ENCODE peak calls at places on chromosomes 16 and 17, in eight cellular contexts. X is psoas muscle, Y is adrenal gland, C is bronchial epithelial cell, Q is mammary epithelial cell, H is MG63, E is heart left ventricle, S is right lobe of liver. D is an unnamed sample.
A peak's percentile ranks its signal among the peaks of the same experiment; 100 is the strongest.

GRCh38 chr16:83214671-83215070 is 587.9 kb downstream of the CDH13 start:
- DNase-seq in C (no peak), Y (no peak), S (no peak), H (no peak), Q (peak; percentile 21), X (no peak), E (no peak), D (no peak)

GRCh38 chr17:63406689-63407330 is 39.3 kb downstream of the CYB561 start:
- DNase-seq in Q (peak; percentile 77), X (no peak), C (peak; percentile 79), E (peak; percentile 77), S (no peak), H (peak; percentile 61), Y (peak; percentile 74), D (peak; percentile 84)

GRCh38 chr16:89363621-89364393 is 126.6 kb downstream of the ANKRD11 start:
- DNase-seq in H (peak; percentile 74), E (no peak), Q (peak; percentile 73), S (no peak), C (peak; percentile 82), Y (no peak), X (no peak), D (no peak)

GRCh38 chr16:85735225-85735722 is 15.6 kb downstream of the C16orf74 start:
- DNase-seq in X (no peak), H (no peak), Q (no peak), Y (no peak), C (no peak), E (no peak), S (no peak), D (no peak)

GRCh38 chr17:69448431-69449102 is 34.1 kb downstream of the MAP2K6 start:
- DNase-seq in Y (peak; percentile 11), S (peak; percentile 66), C (no peak), H (no peak), X (peak; percentile 41), Q (no peak), E (no peak), D (no peak)

GRCh38 chr16:80540516-80541305 is at the start of gene DYNLRB2:
- DNase-seq in Q (peak; percentile 92), S (peak; percentile 95), Y (peak; percentile 94), E (peak; percentile 95), X (peak; percentile 93), H (peak; percentile 79), C (peak; percentile 86), D (peak; percentile 86)

GRCh38 chr17:63881935-63882601 is at the start of gene GH2:
- DNase-seq in H (peak; percentile 62), Y (peak; percentile 54), C (peak; percentile 57), Q (peak; percentile 21), S (no peak), E (peak; percentile 24), X (peak; percentile 26), D (peak; percentile 63)

GRCh38 chr17:39014044-39014794 is 47.0 kb upstream of the FBXO47 start:
- DNase-seq in C (peak; percentile 44), S (no peak), Y (peak; percentile 48), E (no peak), Q (peak; percentile 18), H (peak; percentile 48), X (no peak), D (no peak)

GRCh38 chr17:77475012-77475976 is 334.5 kb downstream of the SEC14L1 start:
- DNase-seq in E (no peak), H (peak; percentile 57), Q (peak; percentile 85), S (no peak), C (no peak), Y (no peak), X (no peak), D (no peak)

GRCh38 chr17:66632716-66633115 is 202.2 kb upstream of the CACNG5 start:
- DNase-seq in S (no peak), C (peak; percentile 19), H (no peak), Q (no peak), Y (no peak), X (no peak), E (no peak), D (no peak)

GRCh38 chr17:66630828-66631472 is 204.0 kb upstream of the CACNG5 start:
- DNase-seq in H (no peak), Y (no peak), C (no peak), S (no peak), E (no peak), X (no peak), Q (no peak), D (no peak)

GRCh38 chr17:66635646-66636045 is 199.3 kb upstream of the CACNG5 start:
- DNase-seq in S (no peak), H (no peak), E (no peak), Q (no peak), X (no peak), C (no peak), Y (no peak), D (no peak)

GRCh38 chr17:66634193-66634592 is 200.7 kb upstream of the CACNG5 start:
- DNase-seq in H (no peak), S (no peak), E (no peak), Q (no peak), X (no peak), Y (no peak), C (no peak), D (no peak)

DNA sequence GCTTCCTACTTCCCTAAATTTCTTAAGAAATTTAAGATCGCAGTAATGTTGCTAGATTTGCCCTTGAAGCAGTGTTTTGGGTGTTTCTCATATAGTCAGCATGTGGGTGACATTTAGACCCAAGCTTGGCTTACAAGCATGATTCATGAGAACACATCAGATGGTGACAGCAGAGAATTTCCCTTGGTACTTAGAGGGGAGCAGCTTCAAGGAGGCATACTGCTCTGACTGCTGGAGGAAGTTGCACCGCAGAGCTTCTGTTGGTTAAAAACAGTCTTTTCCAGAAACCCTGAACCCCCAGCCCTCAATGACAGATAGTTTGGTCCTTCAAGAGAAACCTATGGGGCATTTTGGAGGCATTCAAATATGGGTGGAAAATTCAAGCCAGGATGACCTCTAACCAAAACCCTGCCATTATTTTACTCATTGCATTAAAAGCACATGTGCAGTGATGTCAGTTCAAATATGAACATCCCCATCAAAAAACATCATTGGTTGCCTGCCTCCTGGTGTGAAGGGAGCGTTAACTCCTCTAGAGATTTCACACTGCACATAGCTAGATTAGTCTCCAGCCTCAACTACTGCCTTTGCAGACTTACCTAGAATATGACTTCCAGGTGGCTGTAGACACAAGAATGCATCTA is 201.5 kb upstream of the CACNG5 start:
- DNase-seq in Y (no peak), C (no peak), Q (no peak), E (no peak), S (no peak), X (no peak), H (no peak), D (no peak)
- H3K36me3 ChIP-seq in Y (no peaks in the 10 kb centered on the region), C (no peaks in the 10 kb centered on the region), Q (no peaks in the 10 kb centered on the region), E (no peaks in the 10 kb centered on the region), S (no peaks in the 10 kb centered on the region), X (no peaks in the 10 kb centered on the region), H (no peaks in the 10 kb centered on the region), D (no peaks in the 10 kb centered on the region)

DNA sequence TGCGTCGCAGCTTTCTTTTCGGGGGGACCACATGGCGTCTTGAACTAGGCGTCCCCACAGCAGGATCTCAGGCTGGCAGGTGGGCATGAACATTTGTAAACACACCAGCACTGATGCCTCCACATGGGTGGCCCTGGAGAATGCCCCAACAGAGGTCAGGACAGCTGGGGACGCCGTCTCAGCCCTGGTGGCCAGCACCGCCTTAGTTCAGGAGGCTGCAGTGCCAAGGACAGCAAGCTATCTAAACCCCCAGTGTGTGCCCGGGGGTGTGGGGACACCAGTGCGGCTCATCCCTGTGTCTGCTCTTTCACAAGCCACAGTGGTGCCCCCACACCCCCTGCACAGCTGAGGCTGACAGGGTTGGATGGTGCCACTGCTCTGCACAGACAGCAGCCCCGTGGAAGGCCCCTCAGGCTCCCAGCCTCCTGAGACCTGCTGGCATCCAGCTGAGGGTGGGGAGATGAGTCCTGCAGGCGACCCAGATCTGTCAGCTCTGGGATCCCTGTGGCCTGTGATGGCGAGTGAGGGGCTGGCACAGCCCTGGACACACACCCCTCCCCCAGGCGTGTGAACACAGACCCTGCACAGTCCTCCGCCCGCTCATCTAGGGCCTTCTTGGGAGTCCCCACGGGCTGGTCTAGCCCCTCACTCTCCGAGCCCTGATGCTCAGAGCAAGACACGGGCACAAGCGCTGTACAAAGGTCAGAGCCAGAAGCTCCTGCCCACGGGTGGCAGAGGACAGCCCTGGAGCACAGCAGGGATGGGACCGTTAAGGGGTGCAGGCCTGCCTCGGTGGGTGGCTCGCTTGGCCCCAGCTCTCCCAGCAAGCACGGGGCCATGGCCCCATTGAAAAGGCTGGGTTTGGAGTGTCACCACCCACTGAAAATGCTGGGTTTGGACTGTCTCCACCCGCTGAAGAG is 10.7 kb downstream of the FSCN2 start:
- DNase-seq in E (no peak), H (no peak), S (no peak), Q (no peak), C (no peak), X (no peak), Y (no peak), D (peak; percentile 53)
- H3K36me3 ChIP-seq in E (peaks cover 42% of the 10 kb centered on the region), H (peaks cover 38% of the 10 kb centered on the region), S (peaks cover 7% of the 10 kb centered on the region), Q (no peaks in the 10 kb centered on the region), C (peaks cover 14% of the 10 kb centered on the region), X (peaks cover 41% of the 10 kb centered on the region), Y (peaks cover 30% of the 10 kb centered on the region), D (peaks cover 10% of the 10 kb centered on the region)

DNA sequence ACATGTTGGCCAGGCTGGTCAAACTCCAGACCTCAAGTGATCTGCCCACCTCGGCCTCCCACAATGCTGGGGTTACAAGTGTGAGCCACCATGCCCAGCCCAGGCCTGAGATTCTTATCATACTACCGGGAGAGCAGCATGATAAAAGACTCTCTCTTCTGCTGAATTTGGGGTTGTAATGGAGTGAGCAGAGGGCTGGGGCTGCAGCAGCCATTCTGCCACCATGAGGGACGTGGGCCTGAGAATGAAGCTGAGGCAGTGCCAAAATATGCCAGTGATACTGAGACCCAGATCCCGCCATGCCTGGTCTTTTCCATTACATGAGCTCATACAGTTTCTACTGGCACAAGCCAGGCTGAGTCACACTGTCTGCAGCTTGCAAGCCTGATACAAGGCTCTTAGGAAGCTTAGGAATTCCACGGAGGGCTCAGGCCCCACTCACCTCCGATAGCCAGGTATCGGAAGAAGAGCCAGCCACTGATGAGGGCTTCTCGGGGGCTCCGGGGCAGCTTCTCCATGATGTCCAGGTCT is 19.6 kb upstream of the P2RX1 start:
- DNase-seq in H (peak; percentile 47), X (no peak), C (peak; percentile 54), Y (peak; percentile 84), S (no peak), Q (peak; percentile 35), E (no peak), D (no peak)
- H3K36me3 ChIP-seq in H (no peaks in the 10 kb centered on the region), X (no peaks in the 10 kb centered on the region), C (no peaks in the 10 kb centered on the region), Y (no peaks in the 10 kb centered on the region), S (no peaks in the 10 kb centered on the region), Q (no peaks in the 10 kb centered on the region), E (peaks cover 30% of the 10 kb centered on the region), D (no peaks in the 10 kb centered on the region)

GRCh38 chr17:41771389-41772206 is 14.9 kb downstream of the JUP start:
- DNase-seq in Y (no peak), X (no peak), S (no peak), E (no peak), H (no peak), C (no peak), Q (no peak), D (no peak)

GRCh38 chr17:41768682-41769288 is 17.7 kb downstream of the JUP start:
- DNase-seq in X (no peak), Q (no peak), Y (no peak), H (no peak), C (no peak), S (no peak), E (no peak), D (no peak)

GRCh38 chr17:41769346-41769862 is 17.1 kb downstream of the JUP start:
- DNase-seq in H (no peak), E (no peak), Y (no peak), Q (no peak), X (no peak), C (no peak), S (no peak), D (no peak)

GRCh38 chr17:41772218-41772585 is 14.3 kb downstream of the JUP start:
- DNase-seq in S (no peak), H (no peak), Y (no peak), E (no peak), Q (peak; percentile 86), X (no peak), C (peak; percentile 77), D (no peak)

GRCh38 chr17:41769985-41770384 is 16.5 kb downstream of the JUP start:
- DNase-seq in S (no peak), X (no peak), C (no peak), E (no peak), Q (no peak), H (no peak), Y (no peak), D (no peak)
- H3K36me3 ChIP-seq in S (peaks cover 57% of the 10 kb centered on the region), X (peaks cover 71% of the 10 kb centered on the region), C (peaks cover 61% of the 10 kb centered on the region), E (peaks cover 82% of the 10 kb centered on the region), Q (peaks cover 24% of the 10 kb centered on the region), H (no peaks in the 10 kb centered on the region), Y (peaks cover 45% of the 10 kb centered on the region), D (peaks cover 19% of the 10 kb centered on the region)